ENCODE peak calls at places on chromosomes 16 and 17, in ten cellular contexts. J is fibroblast of the aortic adventitia; D is cardiac muscle cell; O is memory B cell; V is stimulated activated CD8-positive, alpha-beta memory T cell treated with anti-CD3 and anti-CD28 coated beads, Interleukin-12 subunit alpha, Interleukin-12 subunit beta, amount 100 ng/mL, for 4 hours; X is CD8-positive, alpha-beta T cell; H is midbrain; S is activated T-helper 1 cell treated with Interleukin-2 at 50 U/mL for 16 hours; M is T-helper 17 cell; I is HS-5. K is an unnamed sample.
A peak's percentile ranks its signal among the peaks of the same experiment; 100 is the strongest.

GRCh38 chr17:81923302-81924260 is 4.0 kb downstream of the MAFG start:
- DNase-seq in J (peak; percentile 87), D (peak; percentile 87), O (no peak), V (no peak), X (no peak), H (peak; percentile 65), S (no peak), M (no peak), I (no peak), K (peak; percentile 54)

GRCh38 chr17:52410781-52411180 is 252.3 kb upstream of the CA10 start:
- DNase-seq in J (no peak), D (no peak), O (no peak), V (no peak), X (no peak), H (no peak), S (no peak), M (no peak), I (no peak), K (no peak)

GRCh38 chr16:55333690-55334089 is 9.7 kb downstream of the IRX6 start:
- DNase-seq in J (no peak), D (no peak), O (no peak), V (no peak), X (no peak), H (no peak), S (no peak), M (no peak), I (no peak), K (no peak)

GRCh38 chr16:64695684-64696083 is 426.2 kb downstream of the CDH11 start:
- DNase-seq in J (no peak), D (no peak), O (no peak), V (no peak), X (no peak), H (no peak), S (no peak), M (no peak), I (no peak), K (no peak)

GRCh38 chr16:19168173-19169080 is at the start of gene SYT17:
- DNase-seq in J (no peak), D (peak; percentile 35), O (peak; percentile 5), V (no peak), X (no peak), H (peak; percentile 64), S (no peak), M (no peak), I (no peak), K (no peak)

GRCh38 chr17:51015145-51015558 is 105.5 kb downstream of the SPAG9 start:
- DNase-seq in J (peak; percentile 80), D (no peak), O (no peak), V (no peak), X (no peak), H (no peak), S (no peak), M (no peak), I (no peak), K (no peak)

GRCh38 chr16:11583889-11584565 is 2.7 kb downstream of the LITAF start:
- DNase-seq in J (no peak), D (no peak), O (peak; percentile 29), V (no peak), X (no peak), H (no peak), S (no peak), M (no peak), I (no peak), K (no peak)

GRCh38 chr17:3961564-3962047 is 2.6 kb downstream of the ATP2A3 start:
- DNase-seq in J (no peak), D (no peak), O (peak; percentile 78), V (no peak), X (no peak), H (no peak), S (no peak), M (no peak), I (no peak), K (no peak)

GRCh38 chr17:46783031-46783593 is 35.4 kb downstream of the WNT3 start:
- DNase-seq in J (no peak), D (no peak), O (no peak), V (no peak), X (no peak), H (no peak), S (no peak), M (no peak), I (no peak), K (no peak)

GRCh38 chr17:56903560-56903959 is 10.3 kb downstream of the TRIM25 start:
- DNase-seq in J (no peak), D (no peak), O (no peak), V (no peak), X (no peak), H (no peak), S (no peak), M (no peak), I (no peak), K (no peak)

GRCh38 chr16:71358464-71359031 is at the start of gene CALB2:
- DNase-seq in J (peak; percentile 42), D (peak; percentile 84), O (peak; percentile 72), V (peak; percentile 26), X (peak; percentile 56), H (peak; percentile 54), S (peak; percentile 43), M (peak; percentile 63), I (no peak), K (peak; percentile 72)

GRCh38 chr16:57734308-57734924 is 1.2 kb upstream of the KATNB1 start:
- DNase-seq in J (no peak), D (no peak), O (no peak), V (no peak), X (no peak), H (no peak), S (no peak), M (no peak), I (no peak), K (no peak)

GRCh38 chr16:12796498-12796897 is 7.2 kb downstream of the CPPED1 start:
- DNase-seq in J (peak; percentile 5), D (no peak), O (no peak), V (no peak), X (no peak), H (no peak), S (no peak), M (no peak), I (peak; percentile 56), K (no peak)

GRCh38 chr17:49101054-49101534 is 31.5 kb upstream of the B4GALNT2 start:
- DNase-seq in J (peak; percentile 88), D (no peak), O (no peak), V (no peak), X (no peak), H (no peak), S (no peak), M (no peak), I (no peak), K (no peak)

GRCh38 chr17:81422776-81423697 is 27.8 kb downstream of the BAHCC1 start:
- DNase-seq in J (peak; percentile 96), D (peak; percentile 50), O (no peak), V (no peak), X (no peak), H (peak; percentile 31), S (no peak), M (no peak), I (peak; percentile 79), K (peak; percentile 82)

GRCh38 chr17:81223758-81224122 is 975 bp upstream of the CEP131 start:
- DNase-seq in J (no peak), D (no peak), O (peak; percentile 36), V (no peak), X (no peak), H (peak; percentile 18), S (no peak), M (no peak), I (no peak), K (no peak)

GRCh38 chr16:81522141-81522701 is 77.6 kb downstream of the CMIP start:
- DNase-seq in J (no peak), D (no peak), O (no peak), V (no peak), X (no peak), H (peak; percentile 16), S (no peak), M (no peak), I (no peak), K (no peak)

GRCh38 chr17:39674702-39675389 is 6.6 kb downstream of the PNMT start:
- DNase-seq in J (peak; percentile 63), D (peak; percentile 81), O (no peak), V (no peak), X (no peak), H (no peak), S (no peak), M (no peak), I (no peak), K (no peak)

GRCh38 chr17:64024781-64025731 is 4.6 kb upstream of the ICAM2 start:
- DNase-seq in J (no peak), D (peak; percentile 3), O (no peak), V (peak; percentile 17), X (peak; percentile 39), H (no peak), S (peak; percentile 29), M (peak; percentile 39), I (no peak), K (peak; percentile 51)

GRCh38 chr17:14780116-14780515 is 479.2 kb downstream of the HS3ST3B1 start:
- DNase-seq in J (no peak), D (no peak), O (no peak), V (no peak), X (no peak), H (no peak), S (no peak), M (no peak), I (no peak), K (no peak)

GRCh38 chr17:21296097-21297025 is 11.8 kb downstream of the MAP2K3 start:
- DNase-seq in J (no peak), D (no peak), O (no peak), V (no peak), X (no peak), H (no peak), S (no peak), M (no peak), I (no peak), K (peak; percentile 79)

GRCh38 chr16:87780385-87780989 is 14.7 kb upstream of the KLHDC4 start:
- DNase-seq in J (peak; percentile 17), D (no peak), O (no peak), V (no peak), X (no peak), H (peak; percentile 4), S (peak; percentile 12), M (no peak), I (no peak), K (no peak)

GRCh38 chr17:32696426-32696825 is 180.5 kb downstream of the MYO1D start:
- DNase-seq in J (no peak), D (no peak), O (no peak), V (no peak), X (no peak), H (no peak), S (no peak), M (no peak), I (no peak), K (no peak)

GRCh38 chr17:78342438-78343098 is 17.3 kb downstream of the SOCS3 start:
- DNase-seq in J (peak; percentile 95), D (no peak), O (no peak), V (no peak), X (no peak), H (no peak), S (no peak), M (no peak), I (peak; percentile 87), K (no peak)

GRCh38 chr17:83135692-83136091 is 56.3 kb downstream of the METRNL start:
- DNase-seq in J (no peak), D (no peak), O (no peak), V (no peak), X (no peak), H (no peak), S (no peak), M (no peak), I (no peak), K (no peak)

GRCh38 chr17:48293319-48294192 is 136.5 kb downstream of the SKAP1 start:
- DNase-seq in J (no peak), D (peak; percentile 9), O (no peak), V (no peak), X (no peak), H (no peak), S (no peak), M (no peak), I (no peak), K (no peak)